ENCODE peak calls at places on chromosomes 16 and 17, in ten cellular contexts. P is BJ; R is heart right ventricle; U is CD4-positive, alpha-beta memory T cell; C is psoas muscle; A is right cardiac atrium; E is DND-41; V is stomach; T is SK-N-SH; B is PC-3. X is an unnamed sample.

GRCh38 chr16:16131204-16131603 is 92.1 kb downstream of the ABCC6 start:
- DNase-seq in R (no peak), T (no peak), C (no peak), A (no peak), E (no peak), P (no peak), B (no peak), V (no peak), U (no peak), X (no peak)

GRCh38 chr17:81389585-81389984 is 5.7 kb upstream of the BAHCC1 start:
- DNase-seq in E (no peak), U (no peak), A (peak; percentile 26), P (no peak), T (no peak), R (no peak), V (no peak), B (no peak), C (no peak), X (no peak)

GRCh38 chr16:85464342-85465305 is 148.5 kb upstream of the GSE1 start:
- DNase-seq in A (no peak), U (no peak), V (no peak), T (no peak), P (no peak), B (no peak), E (no peak), R (no peak), C (no peak), X (no peak)

GRCh38 chr16:14063618-14064581 is 7.2 kb upstream of the MRTFB start:
- DNase-seq in U (no peak), C (no peak), T (no peak), B (no peak), P (no peak), E (no peak), V (no peak), R (no peak), A (no peak), X (no peak)

GRCh38 chr17:17928422-17929386 is 43.5 kb downstream of the TOM1L2 start:
- DNase-seq in A (no peak), C (no peak), P (no peak), B (no peak), U (no peak), R (no peak), T (no peak), E (no peak), V (no peak), X (no peak)

GRCh38 chr17:2975469-2975958 is 87.9 kb downstream of the OR1D5 start:
- DNase-seq in E (no peak), V (peak; percentile 56), T (peak; percentile 61), B (peak; percentile 74), C (no peak), R (no peak), U (no peak), P (no peak), A (no peak), X (no peak)

GRCh38 chr17:2174471-2175293 is 119.8 kb downstream of the HIC1 start:
- DNase-seq in P (no peak), R (peak; percentile 81), B (no peak), V (no peak), U (no peak), E (no peak), A (peak; percentile 93), C (peak; percentile 84), T (peak; percentile 60), X (no peak)

GRCh38 chr16:88970539-88971065 is 6.4 kb downstream of the CBFA2T3 start:
- DNase-seq in V (no peak), B (no peak), A (peak; percentile 33), U (no peak), C (peak; percentile 36), P (no peak), E (no peak), R (peak; percentile 3), T (no peak), X (no peak)

GRCh38 chr17:68886401-68886800 is 68.8 kb downstream of the ABCA8 start:
- DNase-seq in B (no peak), R (no peak), U (no peak), P (no peak), A (no peak), T (no peak), V (no peak), C (no peak), E (no peak), X (no peak)

DNA sequence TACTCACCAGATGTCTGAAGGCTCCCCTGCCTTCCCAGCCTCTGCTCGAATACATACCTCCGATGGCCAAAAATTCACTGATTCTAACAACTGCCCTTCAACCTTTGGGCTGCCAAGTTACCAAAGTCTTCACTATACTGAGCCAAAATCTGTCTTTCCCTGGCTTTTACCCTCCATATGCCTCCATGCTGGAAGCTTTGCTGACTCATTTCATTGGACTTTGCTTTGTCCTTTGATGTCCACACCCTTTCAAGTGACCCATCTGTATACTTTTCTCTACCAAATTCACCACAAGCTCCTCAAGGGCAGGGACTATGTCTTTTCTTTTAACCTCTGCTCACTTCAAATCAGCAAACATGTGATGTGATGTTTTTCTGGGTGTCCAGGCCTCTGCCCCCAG is 21.0 kb upstream of the MTMR4 start:
- DNase-seq in U (no peak), T (no peak), C (no peak), V (no peak), P (no peak), E (no peak), R (no peak), A (no peak), B (peak; percentile 70), X (no peak)
- H3K27me3 ChIP-seq in U (no peaks in the 10 kb centered on the region), T (peaks cover under 1% of the 10 kb centered on the region), C (no peaks in the 10 kb centered on the region), V (no peaks in the 10 kb centered on the region), P (peaks cover 8% of the 10 kb centered on the region), E (peaks cover 61% of the 10 kb centered on the region), R (no peaks in the 10 kb centered on the region), A (no peaks in the 10 kb centered on the region), B (peaks cover 9% of the 10 kb centered on the region), X (no peaks in the 10 kb centered on the region)

GRCh38 chr17:29956225-29956624 is 14.8 kb downstream of the EFCAB5 start:
- DNase-seq in U (no peak), C (no peak), R (no peak), B (no peak), T (no peak), A (no peak), P (no peak), V (no peak), E (no peak), X (no peak)
- H3K27me3 ChIP-seq in U (no peaks in the 10 kb centered on the region), C (no peaks in the 10 kb centered on the region), R (no peaks in the 10 kb centered on the region), B (no peaks in the 10 kb centered on the region), T (no peaks in the 10 kb centered on the region), A (no peaks in the 10 kb centered on the region), P (no peaks in the 10 kb centered on the region), V (no peaks in the 10 kb centered on the region), E (no peaks in the 10 kb centered on the region), X (no peaks in the 10 kb centered on the region)

GRCh38 chr17:79363552-79364275 is 247.1 kb downstream of the RBFOX3 start:
- DNase-seq in E (no peak), B (no peak), C (peak; percentile 40), U (no peak), P (no peak), V (no peak), A (no peak), R (no peak), T (no peak), X (no peak)
- H3K27me3 ChIP-seq in E (peaks cover 12% of the 10 kb centered on the region), B (peaks cover 99% of the 10 kb centered on the region), C (no peaks in the 10 kb centered on the region), U (no peaks in the 10 kb centered on the region), P (peaks cover 5% of the 10 kb centered on the region), V (peaks cover 28% of the 10 kb centered on the region), A (no peaks in the 10 kb centered on the region), R (peaks cover 77% of the 10 kb centered on the region), T (peaks cover 38% of the 10 kb centered on the region), X (no peaks in the 10 kb centered on the region)

GRCh38 chr17:79825580-79825921 is 13.7 kb downstream of the CBX4 start:
- DNase-seq in V (no peak), E (no peak), A (no peak), P (no peak), C (no peak), R (no peak), U (no peak), T (no peak), B (no peak), X (no peak)
- H3K27me3 ChIP-seq in V (no peaks in the 10 kb centered on the region), E (no peaks in the 10 kb centered on the region), A (no peaks in the 10 kb centered on the region), P (peaks cover 3% of the 10 kb centered on the region), C (no peaks in the 10 kb centered on the region), R (no peaks in the 10 kb centered on the region), U (no peaks in the 10 kb centered on the region), T (no peaks in the 10 kb centered on the region), B (no peaks in the 10 kb centered on the region), X (no peaks in the 10 kb centered on the region)

X was measured in Peyer's patch.